ENCODE peak calls at places on chromosomes 3 and 15, in nine cellular contexts. Q, F, L, C, W, V, R, A and J are unnamed samples.
A peak's percentile ranks its signal among the peaks of the same experiment; 100 is the strongest.

GRCh38 chr3:169678122-169678521 is 14.6 kb upstream of the MECOM start:
- DNase-seq in Q (no peak), A (no peak), L (no peak), C (no peak), R (no peak), W (no peak), V (no peak), F (no peak), J (no peak)

GRCh38 chr15:67613708-67614107 is 71.2 kb downstream of the MAP2K5 start:
- DNase-seq in C (no peak), L (no peak), F (no peak), W (no peak), V (no peak), A (no peak), R (no peak), Q (no peak), J (peak; percentile 7)

GRCh38 chr3:156677120-156677479 is 2.7 kb downstream of the TIPARP start:
- DNase-seq in V (no peak), Q (peak; percentile 17), W (no peak), C (no peak), L (no peak), R (no peak), F (no peak), A (no peak), J (no peak)

GRCh38 chr15:98996169-98996568 is 11.4 kb downstream of the PGPEP1L start:
- DNase-seq in V (no peak), F (no peak), C (no peak), R (no peak), Q (no peak), L (no peak), A (no peak), W (no peak), J (no peak)

GRCh38 chr15:65517866-65518207 is 348 bp upstream of the DPP8 start:
- DNase-seq in Q (no peak), R (no peak), V (no peak), C (no peak), A (no peak), F (no peak), L (no peak), W (no peak), J (no peak)

GRCh38 chr3:27079427-27080105 is 289.6 kb downstream of the NEK10 start:
- DNase-seq in V (peak; percentile 53), C (no peak), W (no peak), A (no peak), R (no peak), F (peak; percentile 11), L (no peak), Q (no peak), J (no peak)

GRCh38 chr3:49803464-49804140 is 541 bp downstream of the INKA1 start:
- DNase-seq in W (no peak), C (no peak), L (peak; percentile 91), F (no peak), V (peak; percentile 54), R (peak; percentile 31), A (peak; percentile 59), Q (peak; percentile 48), J (no peak)

GRCh38 chr15:62491642-62492041 is 326.6 kb upstream of the C2CD4B start:
- DNase-seq in W (peak; percentile 59), V (peak; percentile 35), F (no peak), Q (no peak), A (no peak), L (no peak), C (no peak), R (no peak), J (no peak)

GRCh38 chr3:113084777-113085176 is 94.0 kb downstream of the GTPBP8 start:
- DNase-seq in F (no peak), V (peak; percentile 78), L (no peak), R (no peak), C (no peak), A (no peak), W (peak; percentile 68), Q (no peak), J (peak; percentile 47)

GRCh38 chr3:50519471-50520089 is 16.1 kb upstream of the CACNA2D2 start:
- DNase-seq in W (peak; percentile 80), A (peak; percentile 76), F (peak; percentile 7), C (peak; percentile 89), Q (peak; percentile 52), R (peak; percentile 78), L (peak; percentile 91), V (peak; percentile 52), J (peak; percentile 77)

GRCh38 chr3:186589115-186589514 is 18.6 kb downstream of the DNAJB11 start:
- DNase-seq in F (no peak), V (peak; percentile 15), C (no peak), Q (no peak), W (no peak), A (no peak), L (no peak), R (no peak), J (no peak)

GRCh38 chr3:89278305-89278704 is 170.9 kb downstream of the EPHA3 start:
- DNase-seq in C (no peak), V (no peak), A (no peak), R (no peak), W (no peak), Q (no peak), F (no peak), L (no peak), J (no peak)